ENCODE peak calls at places on chromosomes 7 and 10, in eight cellular contexts. One of them, this sample, is unnamed.

GRCh38 chr10:128005858-128006257 is 99.0 kb downstream of the PTPRE start:
- DNase-seq in A673: no peak
- DNase-seq in heart right ventricle: no peak
- DNase-seq in dorsolateral prefrontal cortex: no peak
- DNase-seq in GM23248: no peak
- DNase-seq in sigmoid colon: peak; percentile 17
- DNase-seq in CD4-positive, alpha-beta T cell: no peak
- DNase-seq in cardiac muscle cell: no peak
- DNase-seq in this sample: no peak

GRCh38 chr7:13179011-13179574 is 491.7 kb downstream of the ARL4A start:
- DNase-seq in A673: peak; percentile 24
- DNase-seq in heart right ventricle: no peak
- DNase-seq in dorsolateral prefrontal cortex: no peak
- DNase-seq in GM23248: peak; percentile 3
- DNase-seq in sigmoid colon: no peak
- DNase-seq in CD4-positive, alpha-beta T cell: no peak
- DNase-seq in cardiac muscle cell: peak; percentile 8
- DNase-seq in this sample: no peak

GRCh38 chr7:96933067-96933645 is 72.2 kb upstream of the DLX6 start:
- DNase-seq in A673: no peak
- DNase-seq in heart right ventricle: no peak
- DNase-seq in dorsolateral prefrontal cortex: no peak
- DNase-seq in GM23248: no peak
- DNase-seq in sigmoid colon: no peak
- DNase-seq in CD4-positive, alpha-beta T cell: no peak
- DNase-seq in cardiac muscle cell: no peak
- DNase-seq in this sample: no peak

GRCh38 chr10:2839081-2839725 is 228.1 kb upstream of the PFKP start:
- DNase-seq in A673: peak; percentile 71
- DNase-seq in heart right ventricle: peak; percentile 9
- DNase-seq in dorsolateral prefrontal cortex: no peak
- DNase-seq in GM23248: peak; percentile 37
- DNase-seq in sigmoid colon: no peak
- DNase-seq in CD4-positive, alpha-beta T cell: no peak
- DNase-seq in cardiac muscle cell: peak; percentile 68
- DNase-seq in this sample: peak; percentile 2

GRCh38 chr7:141484907-141485306 is 66.3 kb upstream of the AGK start:
- DNase-seq in A673: no peak
- DNase-seq in heart right ventricle: no peak
- DNase-seq in dorsolateral prefrontal cortex: no peak
- DNase-seq in GM23248: no peak
- DNase-seq in sigmoid colon: no peak
- DNase-seq in CD4-positive, alpha-beta T cell: no peak
- DNase-seq in cardiac muscle cell: no peak
- DNase-seq in this sample: no peak

GRCh38 chr7:66741706-66742053 is 1.1 kb downstream of the RABGEF1 start:
- DNase-seq in A673: peak; percentile 45
- DNase-seq in heart right ventricle: no peak
- DNase-seq in dorsolateral prefrontal cortex: no peak
- DNase-seq in GM23248: peak; percentile 69
- DNase-seq in sigmoid colon: peak; percentile 73
- DNase-seq in CD4-positive, alpha-beta T cell: no peak
- DNase-seq in cardiac muscle cell: no peak
- DNase-seq in this sample: no peak

GRCh38 chr7:134686782-134687181 is 40.1 kb downstream of the BPGM start:
- DNase-seq in A673: peak; percentile 45
- DNase-seq in heart right ventricle: no peak
- DNase-seq in dorsolateral prefrontal cortex: no peak
- DNase-seq in GM23248: peak; percentile 66
- DNase-seq in sigmoid colon: no peak
- DNase-seq in CD4-positive, alpha-beta T cell: no peak
- DNase-seq in cardiac muscle cell: no peak
- DNase-seq in this sample: no peak

GRCh38 chr10:14329609-14330246 is 996 bp downstream of the FRMD4A start:
- DNase-seq in A673: no peak
- DNase-seq in heart right ventricle: no peak
- DNase-seq in dorsolateral prefrontal cortex: no peak
- DNase-seq in GM23248: no peak
- DNase-seq in sigmoid colon: no peak
- DNase-seq in CD4-positive, alpha-beta T cell: no peak
- DNase-seq in cardiac muscle cell: peak; percentile 37
- DNase-seq in this sample: no peak

GRCh38 chr10:19411119-19411518 is 362.5 kb downstream of the MALRD1 start:
- DNase-seq in A673: no peak
- DNase-seq in heart right ventricle: no peak
- DNase-seq in dorsolateral prefrontal cortex: no peak
- DNase-seq in GM23248: no peak
- DNase-seq in sigmoid colon: no peak
- DNase-seq in CD4-positive, alpha-beta T cell: no peak
- DNase-seq in cardiac muscle cell: no peak
- DNase-seq in this sample: no peak

GRCh38 chr7:135774284-135774683 is 25.7 kb upstream of the FAM180A start:
- DNase-seq in A673: no peak
- DNase-seq in heart right ventricle: peak; percentile 46
- DNase-seq in dorsolateral prefrontal cortex: no peak
- DNase-seq in GM23248: peak; percentile 84
- DNase-seq in sigmoid colon: no peak
- DNase-seq in CD4-positive, alpha-beta T cell: no peak
- DNase-seq in cardiac muscle cell: no peak
- DNase-seq in this sample: no peak

GRCh38 chr10:52488606-52489485 is 174.8 kb downstream of the DKK1 start:
- DNase-seq in A673: peak; percentile 58
- DNase-seq in heart right ventricle: no peak
- DNase-seq in dorsolateral prefrontal cortex: no peak
- DNase-seq in GM23248: peak; percentile 67
- DNase-seq in sigmoid colon: no peak
- DNase-seq in CD4-positive, alpha-beta T cell: no peak
- DNase-seq in cardiac muscle cell: peak; percentile 44
- DNase-seq in this sample: no peak

GRCh38 chr10:132229834-132230556 is 43.2 kb downstream of the DPYSL4 start:
- DNase-seq in A673: no peak
- DNase-seq in heart right ventricle: no peak
- DNase-seq in dorsolateral prefrontal cortex: no peak
- DNase-seq in GM23248: no peak
- DNase-seq in sigmoid colon: no peak
- DNase-seq in CD4-positive, alpha-beta T cell: no peak
- DNase-seq in cardiac muscle cell: no peak
- DNase-seq in this sample: no peak

GRCh38 chr7:147196476-147196875 is 1079.9 kb downstream of the CNTNAP2 start:
- DNase-seq in A673: no peak
- DNase-seq in heart right ventricle: no peak
- DNase-seq in dorsolateral prefrontal cortex: no peak
- DNase-seq in GM23248: no peak
- DNase-seq in sigmoid colon: no peak
- DNase-seq in CD4-positive, alpha-beta T cell: no peak
- DNase-seq in cardiac muscle cell: no peak
- DNase-seq in this sample: no peak

GRCh38 chr10:46546591-46547330 is 9.7 kb downstream of the GPRIN2 start:
- DNase-seq in A673: no peak
- DNase-seq in heart right ventricle: peak; percentile 3
- DNase-seq in dorsolateral prefrontal cortex: peak; percentile 19
- DNase-seq in GM23248: no peak
- DNase-seq in sigmoid colon: peak; percentile 62
- DNase-seq in CD4-positive, alpha-beta T cell: no peak
- DNase-seq in cardiac muscle cell: no peak
- DNase-seq in this sample: no peak

GRCh38 chr10:124478517-124478916 is 16.9 kb downstream of the LHPP start:
- DNase-seq in A673: no peak
- DNase-seq in heart right ventricle: no peak
- DNase-seq in dorsolateral prefrontal cortex: no peak
- DNase-seq in GM23248: no peak
- DNase-seq in sigmoid colon: no peak
- DNase-seq in CD4-positive, alpha-beta T cell: no peak
- DNase-seq in cardiac muscle cell: no peak
- DNase-seq in this sample: no peak

GRCh38 chr10:54854389-54854788 is 53.4 kb upstream of the PCDH15 start:
- DNase-seq in A673: no peak
- DNase-seq in heart right ventricle: no peak
- DNase-seq in dorsolateral prefrontal cortex: no peak
- DNase-seq in GM23248: no peak
- DNase-seq in sigmoid colon: no peak
- DNase-seq in CD4-positive, alpha-beta T cell: no peak
- DNase-seq in cardiac muscle cell: no peak
- DNase-seq in this sample: no peak

GRCh38 chr7:3591150-3591549 is 290.1 kb downstream of the SDK1 start:
- DNase-seq in A673: no peak
- DNase-seq in heart right ventricle: no peak
- DNase-seq in dorsolateral prefrontal cortex: no peak
- DNase-seq in GM23248: no peak
- DNase-seq in sigmoid colon: no peak
- DNase-seq in CD4-positive, alpha-beta T cell: no peak
- DNase-seq in cardiac muscle cell: no peak
- DNase-seq in this sample: no peak

GRCh38 chr7:3589756-3590155 is 288.7 kb downstream of the SDK1 start:
- DNase-seq in A673: no peak
- DNase-seq in heart right ventricle: no peak
- DNase-seq in dorsolateral prefrontal cortex: no peak
- DNase-seq in GM23248: no peak
- DNase-seq in sigmoid colon: no peak
- DNase-seq in CD4-positive, alpha-beta T cell: no peak
- DNase-seq in cardiac muscle cell: no peak
- DNase-seq in this sample: no peak

GRCh38 chr7:3588341-3588740 is 287.3 kb downstream of the SDK1 start:
- DNase-seq in A673: no peak
- DNase-seq in heart right ventricle: no peak
- DNase-seq in dorsolateral prefrontal cortex: no peak
- DNase-seq in GM23248: no peak
- DNase-seq in sigmoid colon: no peak
- DNase-seq in CD4-positive, alpha-beta T cell: no peak
- DNase-seq in cardiac muscle cell: peak; percentile 70
- DNase-seq in this sample: no peak

DNA sequence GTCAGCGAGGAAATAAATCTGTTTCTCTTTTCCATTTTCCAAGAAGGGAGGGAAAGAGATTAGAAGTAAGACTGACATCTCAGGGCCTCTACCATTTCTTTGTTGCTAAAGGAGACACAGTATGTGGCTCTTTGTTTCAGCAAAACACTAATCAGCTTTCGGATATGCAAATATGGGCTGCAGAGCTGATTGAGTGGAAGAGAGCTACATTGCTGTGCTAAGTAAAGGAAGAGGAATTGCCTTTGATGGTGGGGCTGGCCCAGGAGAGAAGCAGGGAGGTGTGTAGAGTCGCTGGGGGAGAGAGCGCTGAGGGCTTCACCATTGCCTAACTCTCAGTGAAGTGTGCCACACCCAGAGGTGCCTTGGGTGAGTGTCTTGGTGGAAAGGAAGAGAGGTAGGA is 284.8 kb downstream of the SDK1 start:
- DNase-seq in A673: no peak
- DNase-seq in heart right ventricle: no peak
- DNase-seq in dorsolateral prefrontal cortex: no peak
- DNase-seq in GM23248: no peak
- DNase-seq in sigmoid colon: no peak
- DNase-seq in CD4-positive, alpha-beta T cell: no peak
- DNase-seq in cardiac muscle cell: no peak
- DNase-seq in this sample: no peak
- H3K27ac ChIP-seq in A673: no peak overlapping the region
- H3K27ac ChIP-seq in heart right ventricle: no peak overlapping the region
- H3K27ac ChIP-seq in dorsolateral prefrontal cortex: no peak overlapping the region
- H3K27ac ChIP-seq in GM23248: no peak overlapping the region
- H3K27ac ChIP-seq in sigmoid colon: no peak overlapping the region
- H3K27ac ChIP-seq in CD4-positive, alpha-beta T cell: no peak overlapping the region
- H3K27ac ChIP-seq in cardiac muscle cell: no peak overlapping the region
- H3K27ac ChIP-seq in this sample: no peak overlapping the region

DNA sequence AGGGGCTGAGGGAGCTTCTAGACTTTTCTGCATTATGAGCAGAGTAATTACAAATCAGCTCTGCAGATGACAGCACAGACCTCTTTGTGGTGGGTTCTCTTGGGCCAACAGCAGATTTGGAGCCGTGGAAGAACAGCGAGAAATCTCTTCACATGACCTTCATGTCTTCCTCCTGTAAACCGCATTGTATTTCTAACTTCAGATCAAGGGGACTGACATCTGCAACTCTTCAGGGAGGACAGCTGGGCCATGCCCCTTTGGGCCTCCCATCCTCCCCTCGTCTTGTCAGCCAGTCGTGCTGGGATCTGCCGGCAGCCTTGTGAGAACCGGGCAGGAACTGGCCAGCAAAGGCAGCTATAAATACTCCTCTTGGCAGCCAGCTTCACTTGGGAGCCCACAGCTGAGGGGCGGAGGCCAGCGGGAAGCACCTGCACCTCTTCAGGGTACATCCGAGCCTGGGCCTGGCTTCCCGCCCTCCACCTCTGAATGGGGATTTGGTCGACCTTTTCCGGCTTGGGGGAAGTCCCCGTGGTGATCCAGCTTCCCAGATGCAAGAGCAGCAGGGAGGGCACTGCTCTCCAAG is 54.8 kb downstream of the STEAP1B start:
- DNase-seq in A673: peak; percentile 29
- DNase-seq in heart right ventricle: peak; percentile 86
- DNase-seq in dorsolateral prefrontal cortex: no peak
- DNase-seq in GM23248: no peak
- DNase-seq in sigmoid colon: peak; percentile 80
- DNase-seq in CD4-positive, alpha-beta T cell: no peak
- DNase-seq in cardiac muscle cell: peak; percentile 61
- DNase-seq in this sample: no peak
- H3K27ac ChIP-seq in A673: peak overlapping the region; percentile 24
- H3K27ac ChIP-seq in heart right ventricle: peak overlapping the region; percentile 84
- H3K27ac ChIP-seq in dorsolateral prefrontal cortex: peak overlapping the region; percentile 75
- H3K27ac ChIP-seq in GM23248: no peak overlapping the region
- H3K27ac ChIP-seq in sigmoid colon: no peak overlapping the region
- H3K27ac ChIP-seq in CD4-positive, alpha-beta T cell: no peak overlapping the region
- H3K27ac ChIP-seq in cardiac muscle cell: no peak overlapping the region
- H3K27ac ChIP-seq in this sample: peak overlapping the region; percentile 6

GRCh38 chr10:15690031-15690430 is 29.7 kb downstream of the ITGA8 start:
- DNase-seq in A673: no peak
- DNase-seq in heart right ventricle: no peak
- DNase-seq in dorsolateral prefrontal cortex: no peak
- DNase-seq in GM23248: no peak
- DNase-seq in sigmoid colon: no peak
- DNase-seq in CD4-positive, alpha-beta T cell: no peak
- DNase-seq in cardiac muscle cell: no peak
- DNase-seq in this sample: no peak
- H3K27ac ChIP-seq in A673: no peak overlapping the region
- H3K27ac ChIP-seq in heart right ventricle: no peak overlapping the region
- H3K27ac ChIP-seq in dorsolateral prefrontal cortex: no peak overlapping the region
- H3K27ac ChIP-seq in GM23248: no peak overlapping the region
- H3K27ac ChIP-seq in sigmoid colon: no peak overlapping the region
- H3K27ac ChIP-seq in CD4-positive, alpha-beta T cell: no peak overlapping the region
- H3K27ac ChIP-seq in cardiac muscle cell: no peak overlapping the region
- H3K27ac ChIP-seq in this sample: no peak overlapping the region

DNA sequence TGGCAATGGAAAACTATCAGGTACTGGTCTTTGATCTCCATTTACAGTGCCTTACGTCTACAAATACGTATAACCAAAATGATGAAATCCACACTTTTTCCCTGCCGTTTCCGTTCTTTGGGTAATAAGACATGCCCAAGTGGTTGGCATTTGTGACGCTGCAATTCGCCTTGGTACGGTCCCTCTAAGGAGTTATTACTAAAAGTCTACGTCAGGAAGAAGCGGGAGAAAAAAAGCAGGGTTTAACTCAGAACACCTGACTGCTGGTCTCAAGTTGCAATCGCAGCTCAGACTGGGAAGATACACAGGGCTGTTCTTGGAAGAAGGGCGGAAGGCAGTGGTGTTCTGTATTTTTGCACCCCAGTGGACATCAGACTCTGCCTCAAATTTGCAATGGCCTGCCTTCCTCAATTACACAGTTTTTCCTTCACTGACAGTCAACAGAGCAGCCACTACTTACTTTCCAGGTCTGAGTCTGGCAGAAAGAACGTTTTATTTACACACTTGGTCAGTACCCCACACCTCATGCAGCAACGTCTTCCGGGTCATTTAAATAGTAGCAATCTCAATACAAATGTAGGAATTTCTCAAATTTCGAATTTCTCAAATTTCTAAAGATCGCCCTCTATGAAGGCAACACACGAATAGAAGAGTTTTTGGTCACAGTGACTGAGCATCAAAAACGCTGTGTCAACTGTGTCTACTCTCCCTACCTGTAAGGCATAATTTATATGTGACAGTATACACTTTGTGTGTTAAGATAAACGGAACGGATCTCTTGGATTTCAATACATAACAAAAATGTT is 2.1 kb downstream of the BAIAP2L1 start:
- DNase-seq in A673: no peak
- DNase-seq in heart right ventricle: no peak
- DNase-seq in dorsolateral prefrontal cortex: no peak
- DNase-seq in GM23248: peak; percentile 18
- DNase-seq in sigmoid colon: no peak
- DNase-seq in CD4-positive, alpha-beta T cell: no peak
- DNase-seq in cardiac muscle cell: no peak
- DNase-seq in this sample: no peak
- H3K27ac ChIP-seq in A673: no peak overlapping the region
- H3K27ac ChIP-seq in heart right ventricle: no peak overlapping the region
- H3K27ac ChIP-seq in dorsolateral prefrontal cortex: no peak overlapping the region
- H3K27ac ChIP-seq in GM23248: peak overlapping the region; percentile 1
- H3K27ac ChIP-seq in sigmoid colon: no peak overlapping the region
- H3K27ac ChIP-seq in CD4-positive, alpha-beta T cell: no peak overlapping the region
- H3K27ac ChIP-seq in cardiac muscle cell: no peak overlapping the region
- H3K27ac ChIP-seq in this sample: no peak overlapping the region

This sample was measured in substantia nigra.